ENCODE peak calls at places on chromosomes 1 and 21, in five cellular contexts. P is stomach, X is fibroblast of pulmonary artery, L is cardiac fibroblast, N is upper lobe of right lung. E is an unnamed sample.

GRCh38 chr1:22888320-22889075 is 84.2 kb downstream of the LACTBL1 start:
- DNase-seq in L (peak; percentile 17), N (no peak), X (peak; percentile 43), P (no peak), E (peak; percentile 27)

GRCh38 chr1:218165687-218166088 is 119.4 kb upstream of the RRP15 start:
- DNase-seq in X (no peak), N (no peak), L (no peak), P (no peak), E (no peak)

GRCh38 chr1:220221670-220222069 is 50.6 kb downstream of the RAB3GAP2 start:
- DNase-seq in N (no peak), X (no peak), L (no peak), P (no peak), E (no peak)

GRCh38 chr21:45403825-45404725 is 890 bp upstream of the COL18A1 start:
- DNase-seq in P (no peak), L (peak; percentile 29), X (peak; percentile 65), N (no peak), E (peak; percentile 84)

GRCh38 chr1:23768733-23769132 is 9.5 kb upstream of the PITHD1 start:
- DNase-seq in L (no peak), N (no peak), P (no peak), X (no peak), E (no peak)

GRCh38 chr1:205810448-205811157 is 2.4 kb downstream of the SLC41A1 start:
- DNase-seq in P (no peak), L (peak; percentile 10), X (peak; percentile 45), N (no peak), E (no peak)

GRCh38 chr1:155174334-155175280 is 958 bp downstream of the TRIM46 start:
- DNase-seq in L (no peak), N (peak; percentile 68), P (peak; percentile 24), X (peak; percentile 35), E (no peak)

GRCh38 chr1:180502361-180503273 is at the start of gene ACBD6:
- DNase-seq in P (peak; percentile 81), X (peak; percentile 90), L (peak; percentile 91), N (peak; percentile 93), E (peak; percentile 89)

GRCh38 chr1:43256675-43257570 is 12.9 kb upstream of the TMEM125 start:
- DNase-seq in L (no peak), N (peak; percentile 74), P (peak; percentile 94), X (no peak), E (no peak)

GRCh38 chr1:152111515-152111968 is 3.7 kb downstream of the TCHH start:
- DNase-seq in N (no peak), P (no peak), X (peak; percentile 38), L (no peak), E (peak; percentile 55)

GRCh38 chr1:217322834-217323233 is 308.1 kb downstream of the GPATCH2 start:
- DNase-seq in P (no peak), N (no peak), X (no peak), L (no peak), E (no peak)

GRCh38 chr1:110212165-110213142 is 2.3 kb downstream of the KCNC4 start:
- DNase-seq in X (peak; percentile 56), L (no peak), N (no peak), P (no peak), E (no peak)

GRCh38 chr1:198556969-198557368 is 16.5 kb upstream of the ATP6V1G3 start:
- DNase-seq in X (no peak), P (peak; percentile 26), L (no peak), N (no peak), E (no peak)

GRCh38 chr1:162458206-162458605 is 39.4 kb upstream of the UHMK1 start:
- DNase-seq in X (no peak), N (no peak), P (no peak), L (no peak), E (no peak)

GRCh38 chr1:90211101-90211500 is 216.2 kb downstream of the ZNF326 start:
- DNase-seq in X (no peak), L (no peak), P (no peak), N (no peak), E (peak; percentile 9)

GRCh38 chr1:15283500-15283899 is 36.5 kb downstream of the FHAD1 start:
- DNase-seq in P (no peak), N (no peak), X (no peak), L (no peak), E (peak; percentile 98)

GRCh38 chr1:231973840-231974239 is 347.2 kb downstream of the DISC1 start:
- DNase-seq in X (no peak), P (no peak), L (no peak), N (no peak), E (no peak)

GRCh38 chr1:158689110-158689509 is 2.6 kb upstream of the SPTA1 start:
- DNase-seq in N (no peak), X (no peak), L (no peak), P (no peak), E (no peak)

GRCh38 chr1:221963742-221964141 is 221.9 kb upstream of the DUSP10 start:
- DNase-seq in X (no peak), L (no peak), N (no peak), P (no peak), E (no peak)

GRCh38 chr1:2966435-2966834 is 54.8 kb upstream of the ACTRT2 start:
- DNase-seq in X (no peak), N (peak; percentile 27), P (no peak), L (no peak), E (no peak)

GRCh38 chr1:165117482-165117881 is 239.0 kb downstream of the LMX1A start:
- DNase-seq in X (no peak), P (no peak), N (no peak), L (no peak), E (no peak)

GRCh38 chr1:192575499-192576189 is at the start of gene RGS1:
- DNase-seq in L (no peak), N (peak; percentile 66), P (peak; percentile 56), X (no peak), E (no peak)

GRCh38 chr1:66402194-66402593 is 131.8 kb upstream of the SGIP1 start:
- DNase-seq in X (peak; percentile 70), N (no peak), L (peak; percentile 85), P (no peak), E (no peak)

GRCh38 chr1:36115931-36116330 is 9.1 kb downstream of the COL8A2 start:
- DNase-seq in L (peak; percentile 40), P (no peak), X (no peak), N (no peak), E (peak; percentile 42)

GRCh38 chr1:231557898-231558710 is 29.6 kb downstream of the TSNAX start:
- DNase-seq in L (peak; percentile 59), N (no peak), X (peak; percentile 14), P (no peak), E (no peak)

GRCh38 chr1:17696417-17697301 is 58.5 kb upstream of the ACTL8 start:
- DNase-seq in X (peak; percentile 88), P (no peak), L (peak; percentile 72), N (no peak), E (peak; percentile 11)

GRCh38 chr1:153790996-153791855 is 16.0 kb downstream of the SLC27A3 start:
- DNase-seq in L (peak; percentile 88), P (no peak), X (peak; percentile 93), N (no peak), E (no peak)

GRCh38 chr21:25283720-25284119 is 323.6 kb downstream of the MRPL39 start:
- DNase-seq in N (no peak), L (peak; percentile 77), X (peak; percentile 70), P (no peak), E (peak; percentile 46)

GRCh38 chr1:53471000-53471399 is 11.8 kb downstream of the DMRTB1 start:
- DNase-seq in P (no peak), N (no peak), L (no peak), X (no peak), E (no peak)

GRCh38 chr1:53475661-53476060 is 16.5 kb downstream of the DMRTB1 start:
- DNase-seq in P (no peak), N (peak; percentile 13), L (no peak), X (no peak), E (no peak)

GRCh38 chr1:53470584-53470983 is 11.4 kb downstream of the DMRTB1 start:
- DNase-seq in L (no peak), P (no peak), X (no peak), N (no peak), E (no peak)

GRCh38 chr1:53476579-53476978 is 17.4 kb downstream of the DMRTB1 start:
- DNase-seq in L (no peak), X (no peak), N (peak; percentile 42), P (no peak), E (no peak)

DNA sequence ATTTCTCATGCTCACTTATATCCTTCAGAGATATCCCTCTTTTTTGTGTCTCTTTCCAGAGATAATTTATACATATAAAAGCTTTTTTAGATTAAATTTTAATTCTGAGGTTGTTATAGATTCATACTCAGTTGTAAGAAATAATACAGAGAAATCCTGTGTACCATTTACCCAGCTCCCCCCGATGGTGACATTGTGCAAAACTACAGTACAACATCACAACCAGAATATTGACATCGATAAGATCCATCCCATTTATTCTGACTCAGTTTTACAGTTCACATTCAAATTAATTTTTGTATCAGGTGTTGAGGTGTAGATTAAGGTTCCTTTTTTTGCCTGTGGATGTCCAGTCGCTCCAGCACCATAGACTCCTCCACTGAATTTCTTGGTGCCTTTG is 14.3 kb downstream of the DMRTB1 start:
- DNase-seq in L (peak; percentile 15), N (no peak), P (no peak), X (peak; percentile 16), E (peak; percentile 10)
- TF ChIP-seq CTCF in L (peak; percentile 34), N (no peak), P (no peak), X (peak; percentile 44), E (peak; percentile 30)

GRCh38 chr1:225430301-225430700 is 2.5 kb upstream of the LBR start:
- DNase-seq in L (no peak), P (no peak), X (no peak), N (no peak), E (no peak)
- H3K4me3 ChIP-seq in L (no peak overlapping the region), P (no peak overlapping the region), X (no peak overlapping the region), N (no peak overlapping the region), E (no peak overlapping the region)

DNA sequence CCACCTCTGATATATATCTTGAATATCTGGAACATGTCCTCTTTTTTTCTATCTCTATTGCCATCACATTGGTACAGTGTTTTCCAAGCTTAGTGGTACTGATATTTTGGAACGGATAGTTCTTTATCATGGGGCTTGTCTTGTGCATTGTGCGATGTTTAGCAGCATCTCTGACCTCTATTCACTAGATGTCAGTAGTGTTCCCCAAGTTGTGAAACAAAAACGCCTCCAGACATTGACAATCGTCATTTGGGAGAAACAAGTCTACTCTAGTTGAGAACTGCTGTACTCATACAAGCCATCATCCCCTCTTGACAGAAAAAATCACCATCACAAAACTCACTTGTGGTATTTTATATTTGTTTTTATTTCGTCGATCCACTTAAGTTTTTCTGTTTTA is 79.7 kb upstream of the CHODL start:
- DNase-seq in L (no peak), P (no peak), N (no peak), X (no peak), E (peak; percentile 28)
- TF ChIP-seq CTCF in L (no peak), P (no peak), N (no peak), X (no peak), E (no peak)

GRCh38 chr1:10074855-10075418 is 42.2 kb downstream of the UBE4B start:
- DNase-seq in L (peak; percentile 22), P (no peak), N (no peak), X (peak; percentile 34), E (peak; percentile 62)
- H3K4me3 ChIP-seq in L (no peak overlapping the region), P (no peak overlapping the region), N (no peak overlapping the region), X (no peak overlapping the region), E (no peak overlapping the region)

GRCh38 chr1:225143001-225143400 is 213.5 kb downstream of the DNAH14 start:
- DNase-seq in X (no peak), P (no peak), L (no peak), N (no peak), E (no peak)
- TF ChIP-seq CTCF in X (no peak), P (no peak), L (no peak), N (no peak), E (no peak)